ENCODE peak calls at places on chromosomes 7 and 10, in eight cellular contexts. N is fibroblast of mammary gland, E is OCI-LY7, F is tibial artery, G is H1, D is cardiac muscle cell, S is heart right ventricle, M is testis. Y is an unnamed sample.

GRCh38 chr7:149147730-149148653 is 739 bp downstream of the ZNF398 start:
- DNase-seq in N (peak; percentile 41), E (peak; percentile 41), F (peak; percentile 33), G (no peak), D (peak; percentile 86), S (peak; percentile 62), M (peak; percentile 66), Y (peak; percentile 72)

GRCh38 chr10:73561192-73561591 is 29.9 kb downstream of the USP54 start:
- DNase-seq in N (no peak), E (no peak), F (no peak), G (no peak), D (no peak), S (no peak), M (no peak), Y (no peak)

GRCh38 chr10:123797813-123798212 is 93.8 kb downstream of the CPXM2 start:
- DNase-seq in N (no peak), E (no peak), F (no peak), G (no peak), D (no peak), S (no peak), M (no peak), Y (no peak)

GRCh38 chr7:131803861-131804260 is 247.4 kb upstream of the PODXL start:
- DNase-seq in N (no peak), E (no peak), F (no peak), G (no peak), D (no peak), S (no peak), M (no peak), Y (no peak)

GRCh38 chr7:33965116-33965827 is 59.9 kb downstream of the BMPER start:
- DNase-seq in N (peak; percentile 82), E (no peak), F (no peak), G (no peak), D (no peak), S (no peak), M (no peak), Y (no peak)

GRCh38 chr7:98231489-98232275 is 20.4 kb downstream of the TECPR1 start:
- DNase-seq in N (no peak), E (no peak), F (no peak), G (no peak), D (no peak), S (no peak), M (no peak), Y (no peak)

GRCh38 chr10:43931308-43931930 is 282.7 kb upstream of the ZNF32 start:
- DNase-seq in N (peak; percentile 84), E (no peak), F (no peak), G (no peak), D (no peak), S (no peak), M (no peak), Y (no peak)

GRCh38 chr7:80841566-80842478 is 77.0 kb downstream of the SEMA3C start:
- DNase-seq in N (peak; percentile 45), E (no peak), F (no peak), G (no peak), D (no peak), S (no peak), M (no peak), Y (no peak)

GRCh38 chr7:101315336-101315735 is 6.3 kb downstream of the IFT22 start:
- DNase-seq in N (peak; percentile 63), E (peak; percentile 67), F (no peak), G (no peak), D (peak; percentile 54), S (no peak), M (no peak), Y (peak; percentile 66)

GRCh38 chr7:1940402-1940786 is 270.3 kb downstream of the ELFN1 start:
- DNase-seq in N (peak; percentile 88), E (peak; percentile 80), F (peak; percentile 65), G (no peak), D (no peak), S (peak; percentile 74), M (peak; percentile 62), Y (peak; percentile 63)

GRCh38 chr10:97320480-97321031 is 1.5 kb downstream of the FRAT1 start:
- DNase-seq in N (no peak), E (no peak), F (no peak), G (no peak), D (peak; percentile 33), S (peak; percentile 22), M (peak; percentile 47), Y (no peak)

GRCh38 chr7:108016841-108017775 is 14.1 kb upstream of the LAMB1 start:
- DNase-seq in N (peak; percentile 75), E (peak; percentile 14), F (no peak), G (no peak), D (peak; percentile 80), S (no peak), M (no peak), Y (peak; percentile 89)

GRCh38 chr7:36387437-36388345 is 2.0 kb upstream of the ANLN start:
- DNase-seq in N (no peak), E (no peak), F (no peak), G (no peak), D (no peak), S (no peak), M (no peak), Y (peak; percentile 86)

GRCh38 chr7:130904792-130905191 is 170.8 kb upstream of the KLF14 start:
- DNase-seq in N (no peak), E (no peak), F (no peak), G (no peak), D (no peak), S (no peak), M (no peak), Y (no peak)

GRCh38 chr10:69329721-69330178 is 51.5 kb downstream of the HK1 start:
- DNase-seq in N (no peak), E (no peak), F (no peak), G (peak; percentile 82), D (no peak), S (no peak), M (no peak), Y (no peak)

GRCh38 chr10:110870823-110871235 is 899 bp upstream of the PDCD4 start:
- DNase-seq in N (peak; percentile 34), E (no peak), F (no peak), G (no peak), D (no peak), S (no peak), M (peak; percentile 52), Y (no peak)

GRCh38 chr10:53325073-53325472 is 552.5 kb upstream of the MBL2 start:
- DNase-seq in N (peak; percentile 22), E (no peak), F (no peak), G (no peak), D (no peak), S (no peak), M (no peak), Y (peak; percentile 70)

GRCh38 chr10:5529702-5530411 is 5.1 kb downstream of the CALML3 start:
- DNase-seq in N (no peak), E (no peak), F (peak; percentile 14), G (no peak), D (peak; percentile 38), S (no peak), M (no peak), Y (no peak)

GRCh38 chr7:40827217-40828085 is 692.6 kb downstream of the SUGCT start:
- DNase-seq in N (peak; percentile 54), E (no peak), F (no peak), G (no peak), D (no peak), S (no peak), M (peak; percentile 52), Y (peak; percentile 66)

GRCh38 chr7:11430112-11430511 is 401.9 kb downstream of the THSD7A start:
- DNase-seq in N (no peak), E (no peak), F (no peak), G (no peak), D (no peak), S (no peak), M (no peak), Y (no peak)

GRCh38 chr10:132882069-132882468 is 60.3 kb downstream of the CFAP46 start:
- DNase-seq in N (no peak), E (no peak), F (no peak), G (no peak), D (no peak), S (no peak), M (no peak), Y (no peak)
- H3K4me3 ChIP-seq in N (no peak overlapping the region), E (no peak overlapping the region), F (no peak overlapping the region), G (no peak overlapping the region), D (no peak overlapping the region), S (no peak overlapping the region), M (no peak overlapping the region), Y (no peak overlapping the region)

GRCh38 chr10:788796-789748 is 99.6 kb upstream of the DIP2C start:
- DNase-seq in N (no peak), E (no peak), F (peak; percentile 66), G (no peak), D (no peak), S (peak; percentile 68), M (peak; percentile 90), Y (peak; percentile 59)
- TF ChIP-seq CTCF in N (no peak), E (peak; percentile 33), F (peak; percentile 69), G (peak; percentile 80), D (no peak), S (peak; percentile 57), M (peak; percentile 32), Y (peak; percentile 67)

DNA sequence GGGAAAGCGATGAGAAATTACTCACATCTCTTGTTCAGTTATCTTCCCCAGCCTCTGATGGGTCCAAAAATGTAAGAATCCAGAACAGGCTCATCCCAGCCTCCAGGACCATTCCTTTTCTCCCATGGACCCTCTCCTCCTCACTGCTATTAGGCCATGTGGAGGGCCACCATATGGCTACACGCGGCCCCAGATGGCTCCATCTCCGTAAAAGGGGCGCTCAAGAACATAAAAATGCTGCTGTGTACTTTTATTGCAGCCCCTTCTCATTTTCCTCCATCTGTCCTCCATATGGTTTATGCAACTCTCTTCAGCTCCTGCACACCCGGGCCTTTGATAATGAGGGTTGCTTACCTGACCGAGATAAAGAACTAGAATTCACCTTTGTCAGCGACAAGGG is 166.2 kb downstream of the RAPGEF5 start:
- DNase-seq in N (no peak), E (no peak), F (no peak), G (no peak), D (no peak), S (no peak), M (no peak), Y (no peak)
- H3K4me3 ChIP-seq in N (no peak overlapping the region), E (no peak overlapping the region), F (no peak overlapping the region), G (no peak overlapping the region), D (no peak overlapping the region), S (no peak overlapping the region), M (no peak overlapping the region), Y (no peak overlapping the region)

DNA sequence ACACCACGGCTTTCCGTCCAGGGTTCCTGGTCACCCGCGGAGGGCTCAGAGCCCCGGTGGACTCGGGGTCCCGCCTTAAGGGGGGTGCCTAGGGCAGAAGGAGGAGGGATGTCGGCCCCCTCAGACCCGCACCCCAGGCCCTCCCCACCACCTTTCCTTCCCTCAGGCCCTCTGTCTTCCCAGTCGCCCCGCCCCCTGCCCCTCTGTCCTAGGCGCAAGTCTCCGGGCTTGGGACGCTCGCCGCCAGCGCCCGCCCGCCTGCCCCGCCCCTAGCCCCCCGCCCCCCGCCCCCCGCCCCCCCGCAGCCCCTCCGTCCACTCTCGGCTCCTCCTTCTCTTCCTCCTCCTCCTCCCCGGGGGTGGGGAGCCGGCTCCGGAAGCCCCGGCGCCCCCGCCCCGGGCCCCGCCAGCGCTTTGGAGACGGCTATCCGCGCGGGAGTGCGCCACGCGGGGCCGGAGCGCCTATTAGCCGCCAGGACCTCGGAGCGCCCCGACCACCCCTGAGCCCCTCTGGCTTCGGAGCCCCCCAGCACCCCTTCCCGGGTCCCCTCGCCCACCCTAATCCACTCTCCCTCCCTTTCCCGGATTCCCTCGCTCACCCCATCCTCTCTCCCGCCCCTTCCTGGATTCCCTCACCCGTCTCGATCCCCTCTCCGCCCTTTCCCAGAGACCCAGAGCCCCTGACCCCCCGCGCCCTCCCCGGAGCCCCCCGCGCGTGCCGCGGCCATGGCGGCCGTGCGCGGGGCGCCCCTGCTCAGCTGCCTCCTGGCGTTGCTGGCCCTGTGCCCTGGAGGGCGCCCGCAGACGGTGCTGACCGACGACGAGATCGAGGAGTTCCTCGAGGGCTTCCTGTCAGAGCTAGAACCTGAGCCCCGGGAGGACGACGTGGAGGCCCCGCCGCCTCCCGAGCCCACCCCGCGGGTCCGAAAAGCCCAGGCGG is at the start of gene AEBP1:
- DNase-seq in N (peak; percentile 38), E (peak; percentile 68), F (no peak), G (no peak), D (peak; percentile 67), S (no peak), M (no peak), Y (no peak)
- TF ChIP-seq CTCF in N (no peak), E (peak; percentile 49), F (no peak), G (peak; percentile 19), D (no peak), S (no peak), M (no peak), Y (no peak)

Y was measured in epithelial cell of esophagus.